ENCODE peak calls at places on chromosomes 12 and 14, in five cellular contexts. B is nephron progenitor cell, Y is BJ, H is upper lobe of right lung, J is mesothelial cell of epicardium. L is an unnamed sample.

GRCh38 chr12:52865090-52865944 is 16.5 kb upstream of the KRT78 start:
- DNase-seq in B (peak; percentile 86), Y (no peak), H (peak; percentile 83), J (peak; percentile 84), L (no peak)

GRCh38 chr14:60632777-60633176 is 16.5 kb downstream of the SIX1 start:
- DNase-seq in B (no peak), Y (no peak), H (no peak), J (no peak), L (no peak)

GRCh38 chr14:91244501-91244901 is at the start of gene GPR68:
- DNase-seq in B (peak; percentile 44), Y (no peak), H (no peak), J (no peak), L (no peak)

GRCh38 chr12:131219173-131220006 is 265.7 kb downstream of the ADGRD1 start:
- DNase-seq in B (no peak), Y (no peak), H (no peak), J (no peak), L (no peak)

GRCh38 chr12:75482636-75483035 is 2.1 kb downstream of the GLIPR1 start:
- DNase-seq in B (no peak), Y (no peak), H (no peak), J (no peak), L (no peak)

GRCh38 chr14:94001501-94002396 is 4.6 kb downstream of the CCDC197 start:
- DNase-seq in B (peak; percentile 69), Y (no peak), H (peak; percentile 73), J (peak; percentile 66), L (peak; percentile 52)

GRCh38 chr14:103169954-103170353 is 46.7 kb downstream of the TNFAIP2 start:
- DNase-seq in B (no peak), Y (no peak), H (no peak), J (no peak), L (no peak)

GRCh38 chr14:55707365-55707804 is 127.4 kb downstream of the KTN1 start:
- DNase-seq in B (no peak), Y (no peak), H (no peak), J (no peak), L (no peak)

GRCh38 chr12:51051787-51052186 is 3.7 kb downstream of the LETMD1 start:
- DNase-seq in B (no peak), Y (peak; percentile 4), H (no peak), J (no peak), L (no peak)

GRCh38 chr14:104137297-104138097 is 890 bp upstream of the KIF26A start:
- DNase-seq in B (peak; percentile 91), Y (no peak), H (peak; percentile 83), J (peak; percentile 85), L (peak; percentile 66)

GRCh38 chr14:21263284-21264024 is 5.8 kb downstream of the HNRNPC start:
- DNase-seq in B (no peak), Y (no peak), H (no peak), J (no peak), L (no peak)

GRCh38 chr14:77565289-77566081 is 51.0 kb downstream of the SPTLC2 start:
- DNase-seq in B (no peak), Y (no peak), H (no peak), J (no peak), L (no peak)

GRCh38 chr12:12191008-12191407 is 75.8 kb downstream of the LRP6 start:
- DNase-seq in B (no peak), Y (no peak), H (no peak), J (no peak), L (no peak)

GRCh38 chr14:73478684-73479083 is 12.0 kb upstream of the RIOX1 start:
- DNase-seq in B (no peak), Y (no peak), H (no peak), J (no peak), L (no peak)

GRCh38 chr12:20404576-20405346 is 36.4 kb downstream of the PDE3A start:
- DNase-seq in B (no peak), Y (no peak), H (no peak), J (no peak), L (no peak)

GRCh38 chr14:99039316-99040041 is 232.5 kb downstream of the BCL11B start:
- DNase-seq in B (no peak), Y (no peak), H (no peak), J (no peak), L (no peak)

GRCh38 chr14:68468437-68469207 is 324.2 kb downstream of the ZFP36L1 start:
- DNase-seq in B (no peak), Y (peak; percentile 52), H (no peak), J (no peak), L (no peak)

GRCh38 chr12:981176-981828 is 9.7 kb upstream of the ERC1 start:
- DNase-seq in B (no peak), Y (no peak), H (no peak), J (no peak), L (no peak)

GRCh38 chr14:101101456-101102056 is 198.0 kb upstream of the RTL1 start:
- DNase-seq in B (no peak), Y (no peak), H (no peak), J (no peak), L (no peak)

GRCh38 chr12:85237320-85237719 is 42.7 kb upstream of the ALX1 start:
- DNase-seq in B (no peak), Y (no peak), H (no peak), J (no peak), L (no peak)

GRCh38 chr12:21849878-21850277 is 75.4 kb upstream of the KCNJ8 start:
- DNase-seq in B (peak; percentile 1), Y (no peak), H (no peak), J (no peak), L (no peak)

GRCh38 chr12:115886666-115887065 is 390.8 kb downstream of the MED13L start:
- DNase-seq in B (no peak), Y (no peak), H (no peak), J (no peak), L (no peak)

GRCh38 chr14:54220122-54220691 is 176.6 kb upstream of the CDKN3 start:
- DNase-seq in B (peak; percentile 68), Y (no peak), H (no peak), J (no peak), L (no peak)

GRCh38 chr12:70741266-70741665 is 104.0 kb upstream of the PTPRB start:
- DNase-seq in B (no peak), Y (no peak), H (no peak), J (no peak), L (no peak)

GRCh38 chr12:52521175-52521574 is 981 bp upstream of the KRT5 start:
- DNase-seq in B (no peak), Y (no peak), H (no peak), J (no peak), L (no peak)

GRCh38 chr12:65220761-65221160 is 51.4 kb downstream of the LEMD3 start:
- DNase-seq in B (no peak), Y (no peak), H (no peak), J (no peak), L (no peak)

GRCh38 chr12:19836456-19836855 is 397.2 kb downstream of the AEBP2 start:
- DNase-seq in B (no peak), Y (no peak), H (no peak), J (no peak), L (no peak)

GRCh38 chr14:92729632-92730358 is 18.6 kb downstream of the LGMN start:
- DNase-seq in B (no peak), Y (no peak), H (no peak), J (no peak), L (no peak)

GRCh38 chr14:61752626-61753025 is 9.6 kb upstream of the SNAPC1 start:
- DNase-seq in B (no peak), Y (no peak), H (no peak), J (no peak), L (no peak)

GRCh38 chr14:104350463-104351185 is 212.2 kb downstream of the KIF26A start:
- DNase-seq in B (no peak), Y (no peak), H (no peak), J (no peak), L (no peak)

GRCh38 chr12:30878034-30878433 is 48.5 kb upstream of the TSPAN11 start:
- DNase-seq in B (no peak), Y (no peak), H (no peak), J (no peak), L (no peak)

GRCh38 chr12:120142231-120142877 is 25.8 kb upstream of the RAB35 start:
- DNase-seq in B (no peak), Y (no peak), H (no peak), J (no peak), L (no peak)

GRCh38 chr12:110543252-110543959 is 39.7 kb downstream of the PPTC7 start:
- DNase-seq in B (no peak), Y (no peak), H (peak; percentile 83), J (peak; percentile 46), L (no peak)

GRCh38 chr14:59407246-59407615 is 57.9 kb downstream of the GPR135 start:
- DNase-seq in B (no peak), Y (peak; percentile 70), H (no peak), J (no peak), L (no peak)

DNA sequence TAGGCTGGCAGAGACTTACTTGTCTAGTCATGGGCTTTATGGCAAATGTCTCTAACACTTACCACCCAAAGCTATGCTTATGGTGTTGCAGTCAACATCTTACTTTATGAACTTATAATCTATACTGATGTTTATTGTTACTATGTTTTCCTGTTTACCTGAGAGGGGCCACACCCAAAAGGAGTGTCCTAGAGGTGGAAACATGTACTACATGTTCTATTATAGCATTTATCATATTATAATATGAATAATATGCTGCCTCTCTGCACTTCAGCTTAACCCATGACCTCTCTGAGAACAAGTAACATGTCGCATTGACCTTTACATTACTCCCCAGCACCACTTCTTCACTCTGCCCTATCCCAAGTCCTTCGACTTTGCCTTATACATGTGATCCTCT is 501.8 kb downstream of the ETNK1 start:
- DNase-seq in B (no peak), Y (no peak), H (no peak), J (no peak), L (no peak)
- TF ChIP-seq CTCF in B (no peak), Y (no peak), H (no peak), J (peak; percentile 34), L (no peak)

GRCh38 chr14:24310666-24311604 is at the start of gene LTB4R:
- DNase-seq in B (no peak), Y (no peak), H (peak; percentile 90), J (no peak), L (peak; percentile 73)
- TF ChIP-seq CTCF in B (no peak), Y (peak; percentile 33), H (peak; percentile 46), J (no peak), L (no peak)

DNA sequence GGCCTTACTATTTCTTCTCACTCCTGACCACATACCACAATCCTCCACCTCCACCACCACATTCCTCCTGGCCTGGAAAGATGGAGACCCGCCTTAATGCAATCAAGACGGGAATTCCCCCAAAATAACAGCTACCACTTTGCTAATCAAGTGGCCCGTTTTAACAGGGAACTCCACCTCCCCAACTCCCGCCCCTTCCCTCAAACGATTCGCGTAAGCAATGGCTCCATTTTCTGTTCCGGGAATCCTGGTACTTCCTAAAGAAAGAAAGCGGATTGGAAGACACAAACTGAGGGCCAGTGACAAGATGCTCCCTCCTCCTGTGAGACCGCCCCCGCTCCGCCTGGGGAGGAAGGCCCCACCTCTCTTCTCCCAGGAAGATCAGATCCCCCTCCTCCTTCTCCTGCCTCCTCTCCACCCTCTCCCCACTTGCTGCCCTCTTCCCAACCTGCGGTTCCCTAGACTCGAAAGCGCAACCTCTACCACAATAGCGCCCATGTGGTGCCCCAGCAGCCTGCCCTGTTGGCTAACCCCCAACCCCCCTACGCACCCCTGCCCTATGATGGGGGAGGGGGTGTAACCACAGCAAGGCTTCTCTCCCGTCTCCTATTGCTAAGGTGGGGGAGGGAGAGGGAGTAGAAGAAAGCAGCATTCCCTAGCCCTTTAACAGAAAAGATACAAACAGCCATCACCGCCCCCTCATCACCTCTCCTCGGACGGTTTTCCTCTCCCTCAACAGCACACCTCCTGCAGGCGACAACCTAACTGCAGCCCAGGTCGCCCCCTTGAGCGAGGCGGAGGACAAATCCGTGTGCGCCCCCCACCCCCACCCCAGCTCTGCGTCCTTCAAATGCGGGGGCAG is 777 bp downstream of the ARF3 start:
- DNase-seq in B (peak; percentile 80), Y (peak; percentile 88), H (peak; percentile 91), J (peak; percentile 76), L (no peak)
- TF ChIP-seq CTCF in B (no peak), Y (peak; percentile 28), H (no peak), J (no peak), L (no peak)

GRCh38 chr14:46651526-46652144 is at the start of gene RPL10L:
- DNase-seq in B (peak; percentile 6), Y (no peak), H (no peak), J (no peak), L (no peak)
- TF ChIP-seq CTCF in B (no peak), Y (no peak), H (no peak), J (no peak), L (no peak)